ENCODE peak calls at places on chromosomes 2 and 18, in four cellular contexts. One of them, this sample, is unnamed.
A peak's percentile ranks its signal among the peaks of the same experiment; 100 is the strongest.

GRCh38 chr2:232053777-232054176 is 92.3 kb downstream of the DIS3L2 start:
- DNase-seq in HEK293T: no peak
- DNase-seq in BJ: no peak
- DNase-seq in IMR-90: no peak
- DNase-seq in this sample: no peak

GRCh38 chr2:11071207-11071606 is 84.1 kb upstream of the SLC66A3 start:
- DNase-seq in HEK293T: no peak
- DNase-seq in BJ: no peak
- DNase-seq in IMR-90: peak; percentile 20
- DNase-seq in this sample: peak; percentile 8

GRCh38 chr2:48127612-48128191 is 221.4 kb upstream of the FBXO11 start:
- DNase-seq in HEK293T: no peak
- DNase-seq in BJ: no peak
- DNase-seq in IMR-90: no peak
- DNase-seq in this sample: no peak

GRCh38 chr18:44579028-44579692 is 101.5 kb upstream of the SETBP1 start:
- DNase-seq in HEK293T: peak; percentile 9
- DNase-seq in BJ: no peak
- DNase-seq in IMR-90: peak; percentile 63
- DNase-seq in this sample: peak; percentile 48

GRCh38 chr18:70330887-70331286 is 42.0 kb downstream of the SOCS6 start:
- DNase-seq in HEK293T: no peak
- DNase-seq in BJ: no peak
- DNase-seq in IMR-90: no peak
- DNase-seq in this sample: no peak

GRCh38 chr2:237471457-237472186 is 15.4 kb upstream of the MLPH start:
- DNase-seq in HEK293T: peak; percentile 14
- DNase-seq in BJ: no peak
- DNase-seq in IMR-90: peak; percentile 68
- DNase-seq in this sample: peak; percentile 80

GRCh38 chr2:116132833-116133232 is 1681.7 kb upstream of the DDX18 start:
- DNase-seq in HEK293T: no peak
- DNase-seq in BJ: no peak
- DNase-seq in IMR-90: no peak
- DNase-seq in this sample: no peak

GRCh38 chr18:27595121-27595848 is 410.2 kb upstream of the CHST9 start:
- DNase-seq in HEK293T: no peak
- DNase-seq in BJ: no peak
- DNase-seq in IMR-90: no peak
- DNase-seq in this sample: no peak

GRCh38 chr2:172103471-172104292 is 982 bp upstream of the DLX2 start:
- DNase-seq in HEK293T: peak; percentile 82
- DNase-seq in BJ: no peak
- DNase-seq in IMR-90: peak; percentile 86
- DNase-seq in this sample: peak; percentile 87

GRCh38 chr2:15943378-15943851 is 3.1 kb downstream of the MYCN start:
- DNase-seq in HEK293T: peak; percentile 62
- DNase-seq in BJ: no peak
- DNase-seq in IMR-90: no peak
- DNase-seq in this sample: no peak